ENCODE peak calls at places on chromosomes 11 and 22, in eight cellular contexts. N, O, M, P, L, C, Q and W are unnamed samples.

GRCh38 chr11:86624366-86624765 is 48.0 kb downstream of the ME3 start:
- ATAC-seq in N (no peak), L (no peak), P (peak), Q (no peak), C (no peak), M (no peak), O (no peak), W (no peak)

GRCh38 chr11:102935514-102935913 is 20.0 kb downstream of the MMP13 start:
- ATAC-seq in M (no peak), N (no peak), P (no peak), L (no peak), Q (peak), O (no peak), C (no peak), W (no peak)

GRCh38 chr11:67022341-67022933 is 497 bp upstream of the SYT12 start:
- ATAC-seq in P (peak), C (no peak), N (no peak), M (no peak), L (peak), O (no peak), Q (peak), W (peak)

GRCh38 chr22:43381693-43382092 is 30.1 kb upstream of the MPPED1 start:
- ATAC-seq in L (no peak), N (peak), C (no peak), P (no peak), Q (no peak), O (no peak), M (no peak), W (no peak)

GRCh38 chr22:36281726-36282077 is 28.8 kb downstream of the APOL1 start:
- ATAC-seq in N (no peak), P (no peak), Q (no peak), M (no peak), O (no peak), L (no peak), C (no peak), W (no peak)

GRCh38 chr11:47377571-47378010 is 756 bp downstream of the SPI1 start:
- ATAC-seq in O (no peak), Q (no peak), N (no peak), P (no peak), M (no peak), L (no peak), C (no peak), W (peak)

GRCh38 chr11:84594602-84595001 is 1032.5 kb downstream of the DLG2 start:
- ATAC-seq in P (no peak), M (no peak), Q (no peak), O (no peak), C (no peak), L (no peak), N (no peak), W (no peak)

GRCh38 chr11:73323464-73323863 is 15.4 kb downstream of the ARHGEF17 start:
- ATAC-seq in P (peak), N (no peak), M (no peak), O (no peak), Q (peak), L (peak), C (no peak), W (no peak)

GRCh38 chr11:65975771-65976170 is 14.2 kb downstream of the SART1 start:
- ATAC-seq in M (no peak), Q (no peak), P (no peak), C (no peak), N (no peak), L (no peak), O (no peak), W (no peak)

GRCh38 chr11:69730500-69730899 is 26.7 kb upstream of the FGF19 start:
- ATAC-seq in M (no peak), Q (no peak), N (no peak), P (no peak), O (no peak), C (no peak), L (no peak), W (peak)

GRCh38 chr22:40759294-40759840 is 59.8 kb downstream of the SLC25A17 start:
- ATAC-seq in M (no peak), C (no peak), N (no peak), Q (no peak), L (no peak), P (no peak), O (no peak), W (no peak)

GRCh38 chr22:46078241-46079092 is 71.9 kb upstream of the PPARA start:
- ATAC-seq in P (peak), C (no peak), O (no peak), M (no peak), Q (peak), N (no peak), L (peak), W (peak)

GRCh38 chr11:115961168-115962003 is 457.2 kb upstream of the CADM1 start:
- ATAC-seq in O (no peak), L (no peak), P (no peak), M (no peak), Q (no peak), C (no peak), N (no peak), W (no peak)

GRCh38 chr11:83200035-83200434 is 6.5 kb downstream of the ANKRD42 start:
- ATAC-seq in M (no peak), Q (no peak), N (no peak), O (no peak), C (no peak), P (no peak), L (no peak), W (no peak)

GRCh38 chr11:46273511-46274205 is 3.8 kb upstream of the CREB3L1 start:
- ATAC-seq in L (no peak), M (no peak), N (no peak), C (no peak), Q (no peak), P (peak), O (no peak), W (peak)

GRCh38 chr11:121808096-121808495 is 307.9 kb downstream of the BLID start:
- ATAC-seq in C (no peak), P (no peak), M (no peak), N (no peak), O (no peak), L (no peak), Q (no peak), W (no peak)

GRCh38 chr11:7032692-7033091 is 12.4 kb downstream of the NLRP14 start:
- ATAC-seq in Q (no peak), L (no peak), P (no peak), M (no peak), C (no peak), O (no peak), N (no peak), W (no peak)

GRCh38 chr11:71467164-71467563 is 14.2 kb downstream of the NADSYN1 start:
- ATAC-seq in C (no peak), O (no peak), L (no peak), N (no peak), P (no peak), Q (no peak), M (no peak), W (no peak)

GRCh38 chr11:118605116-118605867 is 2.1 kb upstream of the PHLDB1 start:
- ATAC-seq in M (no peak), P (peak), C (no peak), L (peak), Q (no peak), O (no peak), N (no peak), W (no peak)

GRCh38 chr11:69443968-69444364 is 37.5 kb upstream of the LINC01488 start:
- ATAC-seq in M (no peak), Q (no peak), C (no peak), N (no peak), L (peak), O (no peak), P (peak), W (no peak)

GRCh38 chr11:107819361-107820014 is 39.1 kb downstream of the SLC35F2 start:
- ATAC-seq in C (no peak), P (no peak), N (no peak), O (peak), M (no peak), L (peak), Q (peak), W (no peak)

GRCh38 chr11:12478743-12479142 is 101.4 kb downstream of the PARVA start:
- ATAC-seq in M (no peak), C (no peak), Q (no peak), O (no peak), L (no peak), N (no peak), P (no peak), W (no peak)

GRCh38 chr11:61417670-61418069 is 12.1 kb downstream of the CPSF7 start:
- ATAC-seq in C (peak), P (no peak), O (no peak), L (no peak), N (peak), M (no peak), Q (no peak), W (peak)